ENCODE peak calls at places on chromosomes 5 and 9, in nine cellular contexts. One of them, this sample, is unnamed. For H3K36me3, the result is how much of the 10 kb centered on the place peaks cover.

GRCh38 chr5:80620206-80620605 is 34.2 kb upstream of the MSH3 start:
- DNase-seq in IMR-90: peak
- DNase-seq in kidney epithelial cell: peak
- DNase-seq in pancreas: no peak
- DNase-seq in left ventricle myocardium inferior: no peak
- DNase-seq in sigmoid colon: no peak
- DNase-seq in DND-41: no peak
- DNase-seq in psoas muscle: no peak
- DNase-seq in CD8-positive, alpha-beta T cell: no peak
- DNase-seq in this sample: no peak

GRCh38 chr9:37913480-37914153 is 9.7 kb upstream of the SLC25A51 start:
- DNase-seq in sigmoid colon: peak
- DNase-seq in psoas muscle: peak
- DNase-seq in DND-41: peak
- DNase-seq in left ventricle myocardium inferior: peak
- DNase-seq in CD8-positive, alpha-beta T cell: peak
- DNase-seq in pancreas: peak
- DNase-seq in IMR-90: peak
- DNase-seq in kidney epithelial cell: no peak
- DNase-seq in this sample: no peak

GRCh38 chr5:75567710-75568109 is 43.5 kb upstream of the ANKDD1B start:
- DNase-seq in DND-41: no peak
- DNase-seq in kidney epithelial cell: peak
- DNase-seq in pancreas: no peak
- DNase-seq in CD8-positive, alpha-beta T cell: no peak
- DNase-seq in sigmoid colon: no peak
- DNase-seq in left ventricle myocardium inferior: no peak
- DNase-seq in psoas muscle: no peak
- DNase-seq in IMR-90: peak
- DNase-seq in this sample: no peak

GRCh38 chr9:78439192-78439865 is 142.4 kb downstream of the PSAT1 start:
- DNase-seq in left ventricle myocardium inferior: peak
- DNase-seq in sigmoid colon: peak
- DNase-seq in psoas muscle: peak
- DNase-seq in kidney epithelial cell: peak
- DNase-seq in IMR-90: peak
- DNase-seq in DND-41: peak
- DNase-seq in CD8-positive, alpha-beta T cell: peak
- DNase-seq in pancreas: peak
- DNase-seq in this sample: peak

GRCh38 chr5:33008751-33009418 is 297.8 kb downstream of the NPR3 start:
- DNase-seq in pancreas: no peak
- DNase-seq in left ventricle myocardium inferior: no peak
- DNase-seq in IMR-90: no peak
- DNase-seq in CD8-positive, alpha-beta T cell: no peak
- DNase-seq in sigmoid colon: no peak
- DNase-seq in DND-41: no peak
- DNase-seq in psoas muscle: no peak
- DNase-seq in kidney epithelial cell: no peak
- DNase-seq in this sample: no peak

GRCh38 chr5:152883061-152883460 is 478.0 kb upstream of the NMUR2 start:
- DNase-seq in sigmoid colon: no peak
- DNase-seq in kidney epithelial cell: no peak
- DNase-seq in left ventricle myocardium inferior: no peak
- DNase-seq in pancreas: no peak
- DNase-seq in psoas muscle: no peak
- DNase-seq in CD8-positive, alpha-beta T cell: no peak
- DNase-seq in DND-41: no peak
- DNase-seq in IMR-90: no peak
- DNase-seq in this sample: no peak

GRCh38 chr5:53679261-53679660 is 118.8 kb downstream of the NDUFS4 start:
- DNase-seq in DND-41: no peak
- DNase-seq in psoas muscle: no peak
- DNase-seq in kidney epithelial cell: no peak
- DNase-seq in IMR-90: peak
- DNase-seq in pancreas: no peak
- DNase-seq in sigmoid colon: no peak
- DNase-seq in left ventricle myocardium inferior: no peak
- DNase-seq in CD8-positive, alpha-beta T cell: no peak
- DNase-seq in this sample: peak

GRCh38 chr5:157265714-157266285 is at the start of gene CYFIP2:
- DNase-seq in IMR-90: peak
- DNase-seq in psoas muscle: peak
- DNase-seq in CD8-positive, alpha-beta T cell: peak
- DNase-seq in kidney epithelial cell: no peak
- DNase-seq in sigmoid colon: peak
- DNase-seq in pancreas: peak
- DNase-seq in DND-41: peak
- DNase-seq in left ventricle myocardium inferior: peak
- DNase-seq in this sample: no peak

GRCh38 chr5:170221319-170221718 is 11.5 kb upstream of the C5orf58 start:
- DNase-seq in kidney epithelial cell: no peak
- DNase-seq in IMR-90: peak
- DNase-seq in pancreas: no peak
- DNase-seq in psoas muscle: no peak
- DNase-seq in CD8-positive, alpha-beta T cell: no peak
- DNase-seq in sigmoid colon: no peak
- DNase-seq in DND-41: no peak
- DNase-seq in left ventricle myocardium inferior: no peak
- DNase-seq in this sample: no peak

GRCh38 chr5:164518049-164518740 is 1012.8 kb downstream of the MAT2B start:
- DNase-seq in IMR-90: no peak
- DNase-seq in psoas muscle: no peak
- DNase-seq in kidney epithelial cell: no peak
- DNase-seq in pancreas: no peak
- DNase-seq in sigmoid colon: no peak
- DNase-seq in DND-41: no peak
- DNase-seq in CD8-positive, alpha-beta T cell: no peak
- DNase-seq in left ventricle myocardium inferior: no peak
- DNase-seq in this sample: no peak

GRCh38 chr5:135446615-135447014 is 533 bp downstream of the DCANP1 start:
- DNase-seq in CD8-positive, alpha-beta T cell: no peak
- DNase-seq in IMR-90: no peak
- DNase-seq in kidney epithelial cell: no peak
- DNase-seq in DND-41: no peak
- DNase-seq in sigmoid colon: no peak
- DNase-seq in pancreas: peak
- DNase-seq in psoas muscle: no peak
- DNase-seq in left ventricle myocardium inferior: no peak
- DNase-seq in this sample: no peak

GRCh38 chr5:3948838-3949237 is 353.2 kb downstream of the IRX1 start:
- DNase-seq in kidney epithelial cell: no peak
- DNase-seq in sigmoid colon: no peak
- DNase-seq in psoas muscle: no peak
- DNase-seq in IMR-90: no peak
- DNase-seq in left ventricle myocardium inferior: no peak
- DNase-seq in CD8-positive, alpha-beta T cell: no peak
- DNase-seq in DND-41: no peak
- DNase-seq in pancreas: no peak
- DNase-seq in this sample: no peak

GRCh38 chr9:79220666-79221065 is 351.1 kb upstream of the TLE4 start:
- DNase-seq in kidney epithelial cell: no peak
- DNase-seq in sigmoid colon: no peak
- DNase-seq in psoas muscle: no peak
- DNase-seq in left ventricle myocardium inferior: no peak
- DNase-seq in pancreas: no peak
- DNase-seq in CD8-positive, alpha-beta T cell: no peak
- DNase-seq in DND-41: no peak
- DNase-seq in IMR-90: peak
- DNase-seq in this sample: peak

GRCh38 chr9:5265939-5266338 is 34.7 kb downstream of the INSL4 start:
- DNase-seq in kidney epithelial cell: no peak
- DNase-seq in DND-41: no peak
- DNase-seq in psoas muscle: no peak
- DNase-seq in left ventricle myocardium inferior: no peak
- DNase-seq in sigmoid colon: no peak
- DNase-seq in pancreas: no peak
- DNase-seq in CD8-positive, alpha-beta T cell: no peak
- DNase-seq in IMR-90: no peak
- DNase-seq in this sample: no peak

GRCh38 chr5:135244620-135245021 is 154.4 kb downstream of the MACROH2A1 start:
- DNase-seq in CD8-positive, alpha-beta T cell: no peak
- DNase-seq in sigmoid colon: peak
- DNase-seq in psoas muscle: no peak
- DNase-seq in DND-41: no peak
- DNase-seq in IMR-90: no peak
- DNase-seq in pancreas: peak
- DNase-seq in kidney epithelial cell: no peak
- DNase-seq in left ventricle myocardium inferior: no peak
- DNase-seq in this sample: no peak

GRCh38 chr9:31573561-31573960 is 810.9 kb upstream of the ACO1 start:
- DNase-seq in sigmoid colon: no peak
- DNase-seq in IMR-90: no peak
- DNase-seq in kidney epithelial cell: no peak
- DNase-seq in left ventricle myocardium inferior: no peak
- DNase-seq in DND-41: no peak
- DNase-seq in pancreas: no peak
- DNase-seq in psoas muscle: no peak
- DNase-seq in CD8-positive, alpha-beta T cell: no peak
- DNase-seq in this sample: no peak

GRCh38 chr5:175889910-175890684 is 18.7 kb downstream of the CPLX2 start:
- DNase-seq in pancreas: peak
- DNase-seq in kidney epithelial cell: no peak
- DNase-seq in DND-41: no peak
- DNase-seq in CD8-positive, alpha-beta T cell: no peak
- DNase-seq in left ventricle myocardium inferior: no peak
- DNase-seq in IMR-90: peak
- DNase-seq in psoas muscle: no peak
- DNase-seq in sigmoid colon: peak
- DNase-seq in this sample: no peak

GRCh38 chr9:19408316-19408692 is 505 bp upstream of the ACER2 start:
- DNase-seq in IMR-90: no peak
- DNase-seq in kidney epithelial cell: no peak
- DNase-seq in DND-41: no peak
- DNase-seq in CD8-positive, alpha-beta T cell: no peak
- DNase-seq in left ventricle myocardium inferior: peak
- DNase-seq in pancreas: no peak
- DNase-seq in sigmoid colon: peak
- DNase-seq in psoas muscle: peak
- DNase-seq in this sample: no peak

GRCh38 chr5:112995764-112996618 is 19.4 kb downstream of the DCP2 start:
- DNase-seq in sigmoid colon: peak
- DNase-seq in left ventricle myocardium inferior: peak
- DNase-seq in psoas muscle: peak
- DNase-seq in CD8-positive, alpha-beta T cell: peak
- DNase-seq in DND-41: peak
- DNase-seq in kidney epithelial cell: no peak
- DNase-seq in IMR-90: peak
- DNase-seq in pancreas: peak
- DNase-seq in this sample: no peak

GRCh38 chr9:91025856-91026255 is 224.2 kb downstream of the SYK start:
- DNase-seq in DND-41: no peak
- DNase-seq in IMR-90: no peak
- DNase-seq in psoas muscle: no peak
- DNase-seq in CD8-positive, alpha-beta T cell: no peak
- DNase-seq in left ventricle myocardium inferior: no peak
- DNase-seq in sigmoid colon: no peak
- DNase-seq in pancreas: no peak
- DNase-seq in kidney epithelial cell: no peak
- DNase-seq in this sample: no peak

GRCh38 chr9:71897573-71897972 is 13.4 kb downstream of the ABHD17B start:
- DNase-seq in pancreas: no peak
- DNase-seq in DND-41: peak
- DNase-seq in IMR-90: no peak
- DNase-seq in sigmoid colon: no peak
- DNase-seq in kidney epithelial cell: no peak
- DNase-seq in psoas muscle: no peak
- DNase-seq in CD8-positive, alpha-beta T cell: peak
- DNase-seq in left ventricle myocardium inferior: no peak
- DNase-seq in this sample: no peak

GRCh38 chr9:75198436-75198835 is 110.1 kb downstream of the OSTF1 start:
- DNase-seq in CD8-positive, alpha-beta T cell: no peak
- DNase-seq in left ventricle myocardium inferior: no peak
- DNase-seq in IMR-90: no peak
- DNase-seq in sigmoid colon: no peak
- DNase-seq in kidney epithelial cell: no peak
- DNase-seq in DND-41: no peak
- DNase-seq in psoas muscle: no peak
- DNase-seq in pancreas: no peak
- DNase-seq in this sample: no peak
- TF ChIP-seq CTCF in CD8-positive, alpha-beta T cell: no peak
- TF ChIP-seq CTCF in left ventricle myocardium inferior: no peak
- TF ChIP-seq CTCF in IMR-90: no peak
- TF ChIP-seq CTCF in sigmoid colon: no peak
- TF ChIP-seq CTCF in kidney epithelial cell: no peak
- TF ChIP-seq CTCF in DND-41: peak
- TF ChIP-seq CTCF in psoas muscle: no peak
- TF ChIP-seq CTCF in pancreas: no peak
- TF ChIP-seq CTCF in this sample: peak

DNA sequence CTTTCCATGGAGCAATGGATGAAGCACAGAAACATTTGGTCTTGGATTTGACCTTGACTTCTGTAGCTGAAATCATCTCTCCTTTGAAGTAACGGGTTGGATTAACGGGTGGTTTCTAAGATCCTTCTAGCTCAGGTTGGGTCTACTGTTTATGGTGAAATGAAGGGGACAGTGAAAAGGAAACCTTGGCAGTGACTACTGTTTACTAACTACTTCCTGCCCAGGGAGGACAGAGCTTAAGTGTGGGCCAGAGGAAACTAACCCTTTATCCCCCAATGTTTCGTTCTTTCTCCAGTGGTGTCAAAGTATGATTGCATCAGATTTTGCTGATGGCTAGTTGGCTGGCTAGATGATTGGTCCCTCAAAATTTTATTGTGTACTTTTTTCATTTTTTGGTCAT is 22.2 kb downstream of the SKP2 start:
- DNase-seq in DND-41: no peak
- DNase-seq in pancreas: no peak
- DNase-seq in kidney epithelial cell: no peak
- DNase-seq in CD8-positive, alpha-beta T cell: no peak
- DNase-seq in psoas muscle: no peak
- DNase-seq in IMR-90: no peak
- DNase-seq in sigmoid colon: no peak
- DNase-seq in left ventricle myocardium inferior: no peak
- DNase-seq in this sample: no peak
- H3K36me3 ChIP-seq in DND-41: half or more
- H3K36me3 ChIP-seq in pancreas: under half
- H3K36me3 ChIP-seq in kidney epithelial cell: under half
- H3K36me3 ChIP-seq in CD8-positive, alpha-beta T cell: under half
- H3K36me3 ChIP-seq in psoas muscle: under half
- H3K36me3 ChIP-seq in IMR-90: under half
- H3K36me3 ChIP-seq in sigmoid colon: under half
- H3K36me3 ChIP-seq in left ventricle myocardium inferior: half or more
- H3K36me3 ChIP-seq in this sample: under half

GRCh38 chr9:137606005-137606601 is 617 bp downstream of the ARRDC1 start:
- DNase-seq in psoas muscle: peak
- DNase-seq in DND-41: peak
- DNase-seq in left ventricle myocardium inferior: no peak
- DNase-seq in pancreas: peak
- DNase-seq in CD8-positive, alpha-beta T cell: no peak
- DNase-seq in kidney epithelial cell: no peak
- DNase-seq in IMR-90: no peak
- DNase-seq in sigmoid colon: no peak
- DNase-seq in this sample: no peak
- H3K4me3 ChIP-seq in psoas muscle: peak
- H3K4me3 ChIP-seq in DND-41: peak
- H3K4me3 ChIP-seq in left ventricle myocardium inferior: peak
- H3K4me3 ChIP-seq in pancreas: peak
- H3K4me3 ChIP-seq in CD8-positive, alpha-beta T cell: peak
- H3K4me3 ChIP-seq in kidney epithelial cell: peak
- H3K4me3 ChIP-seq in IMR-90: peak
- H3K4me3 ChIP-seq in sigmoid colon: peak
- H3K4me3 ChIP-seq in this sample: peak

GRCh38 chr5:13833440-13833839 is 111.0 kb downstream of the DNAH5 start:
- DNase-seq in IMR-90: no peak
- DNase-seq in sigmoid colon: no peak
- DNase-seq in CD8-positive, alpha-beta T cell: no peak
- DNase-seq in pancreas: no peak
- DNase-seq in kidney epithelial cell: no peak
- DNase-seq in left ventricle myocardium inferior: no peak
- DNase-seq in DND-41: no peak
- DNase-seq in psoas muscle: no peak
- DNase-seq in this sample: no peak
- TF ChIP-seq CTCF in IMR-90: no peak
- TF ChIP-seq CTCF in sigmoid colon: no peak
- TF ChIP-seq CTCF in CD8-positive, alpha-beta T cell: no peak
- TF ChIP-seq CTCF in pancreas: no peak
- TF ChIP-seq CTCF in kidney epithelial cell: no peak
- TF ChIP-seq CTCF in left ventricle myocardium inferior: no peak
- TF ChIP-seq CTCF in DND-41: no peak
- TF ChIP-seq CTCF in psoas muscle: no peak
- TF ChIP-seq CTCF in this sample: no peak

This sample was measured in BJ.